ENCODE peak calls at places on chromosomes 12 and 14, in nine cellular contexts. One of them, this sample, is unnamed.

GRCh38 chr14:72948481-72949138 is 22.3 kb downstream of the DCAF4 start:
- DNase-seq in occipital lobe: peak; percentile 35
- DNase-seq in lower lobe of right lung: peak; percentile 67
- DNase-seq in epithelial cell of prostate: no peak
- DNase-seq in HS-27A: no peak
- DNase-seq in ovary: peak; percentile 80
- DNase-seq in stomach: peak; percentile 72
- DNase-seq in stimulated activated naive CD8-positive, alpha-beta T cell treated with anti-CD3 and anti-CD28 coated beads, Interleukin-15, Interleukin-2, amounts not matched to agents 100 U/mL and 50 U/mL, for 24 hours: peak; percentile 76
- DNase-seq in fibroblast of the conjunctiva: peak; percentile 28
- DNase-seq in this sample: no peak

GRCh38 chr12:130796985-130797686 is 41.9 kb downstream of the STX2 start:
- DNase-seq in occipital lobe: no peak
- DNase-seq in lower lobe of right lung: no peak
- DNase-seq in epithelial cell of prostate: no peak
- DNase-seq in HS-27A: no peak
- DNase-seq in ovary: no peak
- DNase-seq in stomach: no peak
- DNase-seq in stimulated activated naive CD8-positive, alpha-beta T cell treated with anti-CD3 and anti-CD28 coated beads, Interleukin-15, Interleukin-2, amounts not matched to agents 100 U/mL and 50 U/mL, for 24 hours: peak; percentile 38
- DNase-seq in fibroblast of the conjunctiva: no peak
- DNase-seq in this sample: no peak

GRCh38 chr12:5433081-5433839 is 1.4 kb downstream of the NTF3 start:
- DNase-seq in occipital lobe: no peak
- DNase-seq in lower lobe of right lung: no peak
- DNase-seq in epithelial cell of prostate: no peak
- DNase-seq in HS-27A: no peak
- DNase-seq in ovary: peak; percentile 49
- DNase-seq in stomach: no peak
- DNase-seq in stimulated activated naive CD8-positive, alpha-beta T cell treated with anti-CD3 and anti-CD28 coated beads, Interleukin-15, Interleukin-2, amounts not matched to agents 100 U/mL and 50 U/mL, for 24 hours: no peak
- DNase-seq in fibroblast of the conjunctiva: no peak
- DNase-seq in this sample: no peak

GRCh38 chr12:91355150-91356006 is 172.8 kb upstream of the DCN start:
- DNase-seq in occipital lobe: peak; percentile 29
- DNase-seq in lower lobe of right lung: peak; percentile 64
- DNase-seq in epithelial cell of prostate: no peak
- DNase-seq in HS-27A: peak; percentile 52
- DNase-seq in ovary: peak; percentile 85
- DNase-seq in stomach: peak; percentile 66
- DNase-seq in stimulated activated naive CD8-positive, alpha-beta T cell treated with anti-CD3 and anti-CD28 coated beads, Interleukin-15, Interleukin-2, amounts not matched to agents 100 U/mL and 50 U/mL, for 24 hours: peak; percentile 43
- DNase-seq in fibroblast of the conjunctiva: peak; percentile 75
- DNase-seq in this sample: peak; percentile 20

GRCh38 chr12:27226319-27226984 is 17.6 kb upstream of the STK38L start:
- DNase-seq in occipital lobe: no peak
- DNase-seq in lower lobe of right lung: no peak
- DNase-seq in epithelial cell of prostate: no peak
- DNase-seq in HS-27A: no peak
- DNase-seq in ovary: no peak
- DNase-seq in stomach: no peak
- DNase-seq in stimulated activated naive CD8-positive, alpha-beta T cell treated with anti-CD3 and anti-CD28 coated beads, Interleukin-15, Interleukin-2, amounts not matched to agents 100 U/mL and 50 U/mL, for 24 hours: no peak
- DNase-seq in fibroblast of the conjunctiva: no peak
- DNase-seq in this sample: peak; percentile 84

GRCh38 chr14:101588990-101589389 is 27.7 kb downstream of the DIO3 start:
- DNase-seq in occipital lobe: no peak
- DNase-seq in lower lobe of right lung: no peak
- DNase-seq in epithelial cell of prostate: no peak
- DNase-seq in HS-27A: no peak
- DNase-seq in ovary: peak; percentile 14
- DNase-seq in stomach: no peak
- DNase-seq in stimulated activated naive CD8-positive, alpha-beta T cell treated with anti-CD3 and anti-CD28 coated beads, Interleukin-15, Interleukin-2, amounts not matched to agents 100 U/mL and 50 U/mL, for 24 hours: no peak
- DNase-seq in fibroblast of the conjunctiva: no peak
- DNase-seq in this sample: no peak

GRCh38 chr14:80388980-80389711 is 177.8 kb upstream of the DIO2 start:
- DNase-seq in occipital lobe: no peak
- DNase-seq in lower lobe of right lung: no peak
- DNase-seq in epithelial cell of prostate: peak; percentile 46
- DNase-seq in HS-27A: peak; percentile 84
- DNase-seq in ovary: no peak
- DNase-seq in stomach: no peak
- DNase-seq in stimulated activated naive CD8-positive, alpha-beta T cell treated with anti-CD3 and anti-CD28 coated beads, Interleukin-15, Interleukin-2, amounts not matched to agents 100 U/mL and 50 U/mL, for 24 hours: no peak
- DNase-seq in fibroblast of the conjunctiva: peak; percentile 47
- DNase-seq in this sample: peak; percentile 91

GRCh38 chr12:5830121-5830520 is 114.9 kb downstream of the ANO2 start:
- DNase-seq in occipital lobe: no peak
- DNase-seq in lower lobe of right lung: no peak
- DNase-seq in epithelial cell of prostate: no peak
- DNase-seq in HS-27A: no peak
- DNase-seq in ovary: no peak
- DNase-seq in stomach: no peak
- DNase-seq in stimulated activated naive CD8-positive, alpha-beta T cell treated with anti-CD3 and anti-CD28 coated beads, Interleukin-15, Interleukin-2, amounts not matched to agents 100 U/mL and 50 U/mL, for 24 hours: no peak
- DNase-seq in fibroblast of the conjunctiva: no peak
- DNase-seq in this sample: no peak

GRCh38 chr12:65966852-65967593 is 142.7 kb downstream of the HMGA2 start:
- DNase-seq in occipital lobe: no peak
- DNase-seq in lower lobe of right lung: no peak
- DNase-seq in epithelial cell of prostate: no peak
- DNase-seq in HS-27A: no peak
- DNase-seq in ovary: no peak
- DNase-seq in stomach: no peak
- DNase-seq in stimulated activated naive CD8-positive, alpha-beta T cell treated with anti-CD3 and anti-CD28 coated beads, Interleukin-15, Interleukin-2, amounts not matched to agents 100 U/mL and 50 U/mL, for 24 hours: no peak
- DNase-seq in fibroblast of the conjunctiva: no peak
- DNase-seq in this sample: no peak

This sample was measured in foreskin keratinocyte.